ENCODE peak calls at places on chromosomes 6 and 20, in seven cellular contexts. One of them, this sample, is unnamed.

GRCh38 chr6:133193396-133193795 is 47.8 kb upstream of the EYA4 start:
- DNase-seq in WTC11: no peak
- DNase-seq in KG1: no peak
- DNase-seq in NCI-H1436 treated with DMSO at 0.1 percent for 48 hours: no peak
- DNase-seq in activated gamma-delta T cell treated with Interleukin-2 at 50 U/mL for 16 hours: no peak
- DNase-seq in A172: no peak
- DNase-seq in astrocyte of the spinal cord: no peak
- DNase-seq in this sample: no peak

GRCh38 chr6:160634706-160635105 is 29.4 kb downstream of the LPA start:
- DNase-seq in KG1: no peak
- DNase-seq in A172: no peak
- DNase-seq in activated gamma-delta T cell treated with Interleukin-2 at 50 U/mL for 16 hours: no peak
- DNase-seq in WTC11: no peak
- DNase-seq in NCI-H1436 treated with DMSO at 0.1 percent for 48 hours: no peak
- DNase-seq in astrocyte of the spinal cord: no peak
- DNase-seq in this sample: no peak

GRCh38 chr20:48673485-48673884 is 154.3 kb downstream of the PREX1 start:
- DNase-seq in astrocyte of the spinal cord: no peak
- DNase-seq in KG1: no peak
- DNase-seq in activated gamma-delta T cell treated with Interleukin-2 at 50 U/mL for 16 hours: no peak
- DNase-seq in NCI-H1436 treated with DMSO at 0.1 percent for 48 hours: no peak
- DNase-seq in A172: no peak
- DNase-seq in WTC11: no peak
- DNase-seq in this sample: no peak

GRCh38 chr6:44594471-44594870 is 207.0 kb downstream of the CDC5L start:
- DNase-seq in KG1: no peak
- DNase-seq in astrocyte of the spinal cord: no peak
- DNase-seq in activated gamma-delta T cell treated with Interleukin-2 at 50 U/mL for 16 hours: no peak
- DNase-seq in WTC11: peak; percentile 12
- DNase-seq in A172: no peak
- DNase-seq in NCI-H1436 treated with DMSO at 0.1 percent for 48 hours: no peak
- DNase-seq in this sample: no peak

GRCh38 chr6:17103715-17104114 is 1.9 kb downstream of the STMND1 start:
- DNase-seq in WTC11: no peak
- DNase-seq in A172: no peak
- DNase-seq in activated gamma-delta T cell treated with Interleukin-2 at 50 U/mL for 16 hours: no peak
- DNase-seq in astrocyte of the spinal cord: no peak
- DNase-seq in KG1: no peak
- DNase-seq in NCI-H1436 treated with DMSO at 0.1 percent for 48 hours: no peak
- DNase-seq in this sample: no peak

GRCh38 chr20:2246081-2246491 is 49.7 kb upstream of the TGM3 start:
- DNase-seq in WTC11: peak; percentile 31
- DNase-seq in KG1: no peak
- DNase-seq in NCI-H1436 treated with DMSO at 0.1 percent for 48 hours: no peak
- DNase-seq in activated gamma-delta T cell treated with Interleukin-2 at 50 U/mL for 16 hours: no peak
- DNase-seq in A172: no peak
- DNase-seq in astrocyte of the spinal cord: no peak
- DNase-seq in this sample: no peak

GRCh38 chr6:161353208-161353613 is 79.3 kb upstream of the AGPAT4 start:
- DNase-seq in NCI-H1436 treated with DMSO at 0.1 percent for 48 hours: no peak
- DNase-seq in activated gamma-delta T cell treated with Interleukin-2 at 50 U/mL for 16 hours: no peak
- DNase-seq in astrocyte of the spinal cord: no peak
- DNase-seq in KG1: no peak
- DNase-seq in A172: peak; percentile 22
- DNase-seq in WTC11: peak; percentile 81
- DNase-seq in this sample: no peak

GRCh38 chr20:46646659-46647380 is 4.4 kb downstream of the SLC13A3 start:
- DNase-seq in activated gamma-delta T cell treated with Interleukin-2 at 50 U/mL for 16 hours: no peak
- DNase-seq in astrocyte of the spinal cord: no peak
- DNase-seq in KG1: no peak
- DNase-seq in NCI-H1436 treated with DMSO at 0.1 percent for 48 hours: no peak
- DNase-seq in A172: no peak
- DNase-seq in WTC11: no peak
- DNase-seq in this sample: no peak

GRCh38 chr6:14074723-14075503 is 42.7 kb upstream of the CD83 start:
- DNase-seq in astrocyte of the spinal cord: peak; percentile 56
- DNase-seq in activated gamma-delta T cell treated with Interleukin-2 at 50 U/mL for 16 hours: no peak
- DNase-seq in A172: peak; percentile 49
- DNase-seq in NCI-H1436 treated with DMSO at 0.1 percent for 48 hours: no peak
- DNase-seq in WTC11: no peak
- DNase-seq in KG1: no peak
- DNase-seq in this sample: peak; percentile 50

GRCh38 chr6:7819641-7820040 is 90.9 kb downstream of the TXNDC5 start:
- DNase-seq in WTC11: no peak
- DNase-seq in activated gamma-delta T cell treated with Interleukin-2 at 50 U/mL for 16 hours: no peak
- DNase-seq in A172: no peak
- DNase-seq in KG1: no peak
- DNase-seq in NCI-H1436 treated with DMSO at 0.1 percent for 48 hours: no peak
- DNase-seq in astrocyte of the spinal cord: peak; percentile 16
- DNase-seq in this sample: no peak

GRCh38 chr20:44019638-44020335 is 105.1 kb downstream of the TOX2 start:
- DNase-seq in astrocyte of the spinal cord: no peak
- DNase-seq in WTC11: no peak
- DNase-seq in NCI-H1436 treated with DMSO at 0.1 percent for 48 hours: no peak
- DNase-seq in activated gamma-delta T cell treated with Interleukin-2 at 50 U/mL for 16 hours: peak; percentile 34
- DNase-seq in A172: peak; percentile 74
- DNase-seq in KG1: no peak
- DNase-seq in this sample: peak; percentile 14